ENCODE peak calls at places on chromosomes 2 and 18, in four cellular contexts. W, V, T and D are unnamed samples.

GRCh38 chr18:76488190-76488589 is 6.9 kb downstream of the ZNF516 start:
- DNase-seq in W (no peak), V (no peak), T (no peak), D (no peak)

GRCh38 chr18:70376914-70377258 is 88.0 kb downstream of the SOCS6 start:
- DNase-seq in W (peak; percentile 96), V (no peak), T (no peak), D (peak; percentile 100)

GRCh38 chr2:33933203-33933602 is 334.1 kb upstream of the FAM98A start:
- DNase-seq in W (no peak), V (no peak), T (no peak), D (no peak)

GRCh38 chr18:59861963-59862819 is 37.6 kb upstream of the PMAIP1 start:
- DNase-seq in W (no peak), V (no peak), T (no peak), D (no peak)

GRCh38 chr2:13638181-13638580 is 921.4 kb downstream of the TRIB2 start:
- DNase-seq in W (no peak), V (no peak), T (no peak), D (no peak)

GRCh38 chr18:48476550-48476917 is 62.3 kb upstream of the CTIF start:
- DNase-seq in W (no peak), V (no peak), T (no peak), D (no peak)

GRCh38 chr2:61585383-61585782 is 47.2 kb upstream of the XPO1 start:
- DNase-seq in W (no peak), V (no peak), T (no peak), D (no peak)

GRCh38 chr2:85425588-85425987 is 7.1 kb downstream of the SH2D6 start:
- DNase-seq in W (no peak), V (no peak), T (no peak), D (no peak)

GRCh38 chr2:239233576-239233975 is 167.2 kb downstream of the HDAC4 start:
- DNase-seq in W (no peak), V (no peak), T (no peak), D (no peak)

GRCh38 chr2:188853307-188853706 is 120.9 kb upstream of the COL3A1 start:
- DNase-seq in W (no peak), V (no peak), T (no peak), D (no peak)

GRCh38 chr2:239274391-239275001 is 126.3 kb downstream of the HDAC4 start:
- DNase-seq in W (peak; percentile 86), V (peak; percentile 52), T (peak; percentile 29), D (no peak)

GRCh38 chr2:23287250-23287704 is 97.7 kb upstream of the KLHL29 start:
- DNase-seq in W (no peak), V (no peak), T (no peak), D (no peak)

GRCh38 chr2:101142163-101142562 is 9.0 kb downstream of the TBC1D8 start:
- DNase-seq in W (no peak), V (no peak), T (no peak), D (no peak)

GRCh38 chr2:189799531-189799930 is 15.3 kb downstream of the PMS1 start:
- DNase-seq in W (no peak), V (no peak), T (no peak), D (no peak)

GRCh38 chr2:74278176-74278575 is 65.0 kb downstream of the SLC4A5 start:
- DNase-seq in W (no peak), V (no peak), T (no peak), D (no peak)

GRCh38 chr2:237696471-237696870 is 69.1 kb downstream of the LRRFIP1 start:
- DNase-seq in W (no peak), V (no peak), T (no peak), D (no peak)

GRCh38 chr2:10135296-10136089 is 13.0 kb downstream of the RRM2 start:
- DNase-seq in W (peak; percentile 46), V (no peak), T (no peak), D (no peak)

GRCh38 chr2:67169417-67170140 is 227.6 kb upstream of the ETAA1 start:
- DNase-seq in W (no peak), V (no peak), T (no peak), D (no peak)

GRCh38 chr18:21702602-21703001 is 2.0 kb downstream of the ABHD3 start:
- DNase-seq in W (no peak), V (no peak), T (no peak), D (no peak)

GRCh38 chr18:34857310-34857709 is 147.2 kb downstream of the DTNA start:
- DNase-seq in W (no peak), V (no peak), T (no peak), D (no peak)

GRCh38 chr2:109489296-109489695 is 124.5 kb downstream of the SEPTIN10 start:
- DNase-seq in W (no peak), V (no peak), T (no peak), D (no peak)

GRCh38 chr2:69043736-69044400 is 30.9 kb downstream of the ANTXR1 start:
- DNase-seq in W (no peak), V (peak; percentile 39), T (no peak), D (no peak)

GRCh38 chr18:57575542-57575941 is 11.0 kb downstream of the FECH start:
- DNase-seq in W (no peak), V (no peak), T (no peak), D (no peak)

GRCh38 chr2:109335586-109336266 is 206.7 kb downstream of the SH3RF3 start:
- DNase-seq in W (no peak), V (no peak), T (no peak), D (no peak)

GRCh38 chr2:127130421-127130820 is 23.5 kb upstream of the BIN1 start:
- DNase-seq in W (no peak), V (no peak), T (no peak), D (no peak)

GRCh38 chr2:23029111-23029510 is 355.9 kb upstream of the KLHL29 start:
- DNase-seq in W (no peak), V (no peak), T (no peak), D (no peak)

GRCh38 chr2:61967262-61967661 is 61.8 kb downstream of the COMMD1 start:
- DNase-seq in W (no peak), V (no peak), T (no peak), D (no peak)

GRCh38 chr2:227388537-227389011 is 825 bp upstream of the SCYGR1 start:
- DNase-seq in W (peak; percentile 99), V (no peak), T (no peak), D (no peak)
- TF ChIP-seq EP300 in W (peak; percentile 100), V (peak; percentile 3), T (no peak), D (no peak)

GRCh38 chr2:240371461-240372000 is 63.9 kb upstream of the GPC1 start:
- DNase-seq in W (no peak), V (no peak), T (no peak), D (no peak)

GRCh38 chr2:240367721-240368120 is 67.7 kb upstream of the GPC1 start:
- DNase-seq in W (no peak), V (no peak), T (no peak), D (no peak)

GRCh38 chr2:240372051-240372450 is 63.4 kb upstream of the GPC1 start:
- DNase-seq in W (no peak), V (no peak), T (no peak), D (no peak)

GRCh38 chr2:240368746-240369724 is 66.4 kb upstream of the GPC1 start:
- DNase-seq in W (no peak), V (peak; percentile 45), T (no peak), D (no peak)

DNA sequence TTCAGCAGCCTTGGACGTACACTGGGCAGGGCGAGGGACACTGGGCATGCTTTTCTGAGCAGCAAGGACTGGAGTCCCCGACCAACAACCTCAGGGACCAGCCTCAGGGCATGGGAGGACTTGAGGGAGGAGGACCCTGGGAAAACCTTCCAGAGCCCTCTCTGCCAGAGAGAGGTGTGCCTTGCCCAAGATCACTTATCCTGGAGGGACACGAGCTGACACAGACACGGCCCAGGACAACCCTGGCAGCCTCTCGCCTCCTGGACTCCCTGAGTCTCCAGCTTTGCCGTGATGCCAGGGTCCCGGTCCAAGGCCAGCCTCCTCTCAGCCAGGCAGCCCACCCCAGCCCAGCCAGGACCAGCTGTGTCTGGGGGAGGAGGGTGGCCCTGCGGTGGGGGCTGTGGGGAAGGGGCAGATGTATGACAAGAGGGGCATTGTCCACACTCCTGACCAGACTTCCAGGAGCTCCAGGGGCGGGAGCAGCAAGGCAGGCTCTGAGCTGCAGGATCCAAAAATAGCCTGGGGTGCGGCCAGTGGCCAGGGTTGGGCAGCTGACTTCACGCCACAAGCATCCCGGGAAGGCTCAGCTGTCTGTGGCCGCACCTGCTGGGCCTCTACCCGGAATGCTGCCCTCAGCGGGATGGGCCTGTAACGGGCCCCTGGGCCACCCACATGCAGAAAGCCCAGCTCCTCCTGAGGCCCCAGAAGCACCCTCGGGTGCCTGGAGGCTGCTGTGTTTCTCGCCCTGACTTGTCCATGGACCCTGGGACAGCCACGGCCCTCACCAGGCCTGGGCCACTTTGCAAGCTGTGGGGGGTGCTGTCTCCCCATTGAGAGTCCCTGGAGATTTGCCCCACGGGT is 65.5 kb upstream of the GPC1 start:
- DNase-seq in W (peak; percentile 95), V (peak; percentile 77), T (peak; percentile 39), D (peak; percentile 35)
- TF ChIP-seq EP300 in W (peak; percentile 43), V (no peak), T (no peak), D (no peak)

GRCh38 chr2:118110991-118111390 is 22.7 kb downstream of the INSIG2 start:
- DNase-seq in W (no peak), V (no peak), T (no peak), D (no peak)

GRCh38 chr2:118118479-118118878 is 30.2 kb downstream of the INSIG2 start:
- DNase-seq in W (no peak), V (peak; percentile 53), T (no peak), D (peak; percentile 72)

GRCh38 chr2:118115761-118116160 is 27.5 kb downstream of the INSIG2 start:
- DNase-seq in W (no peak), V (no peak), T (no peak), D (no peak)

GRCh38 chr2:118112771-118113334 is 24.6 kb downstream of the INSIG2 start:
- DNase-seq in W (peak; percentile 71), V (no peak), T (no peak), D (peak; percentile 52)

DNA sequence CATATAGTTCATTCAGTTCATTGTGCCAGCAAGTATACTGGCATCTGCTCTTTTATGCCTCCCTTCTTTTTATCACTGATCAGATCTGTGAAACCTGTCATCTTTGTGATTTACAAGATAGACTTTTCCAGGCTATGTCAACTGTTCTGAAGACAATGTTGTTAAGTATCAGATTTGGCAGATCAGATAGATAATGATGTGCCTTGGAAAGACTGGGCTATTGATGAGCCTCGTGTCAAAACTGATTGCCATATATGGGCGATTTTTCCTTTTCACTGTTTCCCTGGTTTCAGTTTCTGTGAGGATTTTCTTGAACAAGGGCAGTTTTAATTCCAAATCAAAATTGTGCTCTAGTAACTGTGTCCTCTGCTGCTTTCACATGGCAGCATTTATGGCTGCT is 26.6 kb downstream of the INSIG2 start:
- DNase-seq in W (no peak), V (no peak), T (no peak), D (no peak)
- TF ChIP-seq EP300 in W (no peak), V (no peak), T (no peak), D (no peak)

GRCh38 chr2:119180891-119181290 is 22.3 kb upstream of the C1QL2 start:
- DNase-seq in W (no peak), V (no peak), T (no peak), D (no peak)
- TF ChIP-seq EP300 in W (no peak), V (no peak), T (no peak), D (no peak)

GRCh38 chr18:2002178-2002577 is 569.1 kb downstream of the METTL4 start:
- DNase-seq in W (no peak), V (no peak), T (no peak), D (no peak)
- TF ChIP-seq EP300 in W (no peak), V (no peak), T (no peak), D (no peak)